ENCODE peak calls at places on chromosomes 7 and 10, in nine cellular contexts. I, G, D, N, B, K, R, O and V are unnamed samples.

GRCh38 chr10:5509236-5509635 is 9.9 kb upstream of the CALML5 start:
- DNase-seq in I (no peak), G (no peak), D (no peak), N (no peak), B (no peak), K (no peak), R (no peak), O (no peak), V (no peak)

GRCh38 chr10:93991596-93992284 is 2.0 kb upstream of the PLCE1 start:
- DNase-seq in I (peak), G (peak), D (peak), N (peak), B (no peak), K (no peak), R (no peak), O (no peak), V (peak)

GRCh38 chr7:75920431-75921161 is 5.6 kb downstream of the POR start:
- DNase-seq in I (no peak), G (peak), D (no peak), N (no peak), B (no peak), K (no peak), R (peak), O (no peak), V (no peak)

GRCh38 chr10:126088144-126088543 is 191.8 kb downstream of the FANK1 start:
- DNase-seq in I (no peak), G (no peak), D (no peak), N (no peak), B (no peak), K (no peak), R (no peak), O (no peak), V (no peak)

GRCh38 chr7:106117767-106118544 is 5.8 kb upstream of the SYPL1 start:
- DNase-seq in I (no peak), G (no peak), D (no peak), N (no peak), B (no peak), K (no peak), R (no peak), O (no peak), V (no peak)

GRCh38 chr10:79424221-79425073 is 21.0 kb downstream of the ZCCHC24 start:
- DNase-seq in I (no peak), G (peak), D (no peak), N (peak), B (no peak), K (no peak), R (no peak), O (no peak), V (no peak)

GRCh38 chr10:58781873-58782488 is 269.3 kb downstream of the BICC1 start:
- DNase-seq in I (peak), G (no peak), D (peak), N (peak), B (no peak), K (peak), R (no peak), O (peak), V (peak)

GRCh38 chr7:125681508-125681907 is 751.9 kb upstream of the POT1 start:
- DNase-seq in I (no peak), G (no peak), D (no peak), N (no peak), B (no peak), K (no peak), R (no peak), O (no peak), V (no peak)

GRCh38 chr7:110432061-110432553 is 658.8 kb upstream of the LRRN3 start:
- DNase-seq in I (no peak), G (no peak), D (no peak), N (no peak), B (no peak), K (no peak), R (no peak), O (no peak), V (no peak)

GRCh38 chr10:50250058-50250854 is 1.1 kb downstream of the ASAH2 start:
- DNase-seq in I (no peak), G (no peak), D (no peak), N (no peak), B (no peak), K (no peak), R (no peak), O (no peak), V (no peak)

GRCh38 chr10:131703941-131704340 is 196.9 kb upstream of the PPP2R2D start:
- DNase-seq in I (no peak), G (no peak), D (no peak), N (no peak), B (no peak), K (no peak), R (no peak), O (no peak), V (no peak)

GRCh38 chr7:82443044-82443800 is at the start of gene CACNA2D1:
- DNase-seq in I (peak), G (peak), D (no peak), N (no peak), B (no peak), K (no peak), R (no peak), O (no peak), V (peak)

GRCh38 chr10:72133517-72133916 is 45.2 kb upstream of the SPOCK2 start:
- DNase-seq in I (no peak), G (no peak), D (no peak), N (peak), B (no peak), K (no peak), R (no peak), O (no peak), V (no peak)

GRCh38 chr7:103528152-103528551 is 82.1 kb upstream of the SLC26A5 start:
- DNase-seq in I (no peak), G (no peak), D (no peak), N (no peak), B (no peak), K (no peak), R (no peak), O (no peak), V (no peak)

GRCh38 chr7:80014507-80014906 is 120.1 kb upstream of the GNAI1 start:
- DNase-seq in I (peak), G (no peak), D (no peak), N (no peak), B (no peak), K (no peak), R (no peak), O (no peak), V (no peak)

GRCh38 chr7:23333671-23334246 is 34.6 kb downstream of the MALSU1 start:
- DNase-seq in I (no peak), G (no peak), D (no peak), N (peak), B (no peak), K (no peak), R (no peak), O (no peak), V (peak)

GRCh38 chr7:27191081-27191715 is 6.2 kb upstream of the HOXA11 start:
- DNase-seq in I (no peak), G (peak), D (no peak), N (no peak), B (no peak), K (no peak), R (no peak), O (no peak), V (no peak)

GRCh38 chr7:29442146-29442545 is 121.5 kb upstream of the PRR15 start:
- DNase-seq in I (peak), G (no peak), D (no peak), N (no peak), B (no peak), K (no peak), R (no peak), O (no peak), V (no peak)

GRCh38 chr10:11865561-11865960 is 42.4 kb downstream of the PROSER2 start:
- DNase-seq in I (no peak), G (no peak), D (no peak), N (no peak), B (no peak), K (no peak), R (no peak), O (no peak), V (no peak)

GRCh38 chr7:14021069-14021468 is 31.6 kb upstream of the ETV1 start:
- DNase-seq in I (no peak), G (no peak), D (no peak), N (no peak), B (no peak), K (no peak), R (no peak), O (no peak), V (peak)

GRCh38 chr10:94274142-94274787 is 88.5 kb downstream of the NOC3L start:
- DNase-seq in I (no peak), G (no peak), D (no peak), N (peak), B (no peak), K (no peak), R (no peak), O (no peak), V (no peak)

GRCh38 chr10:76433161-76434005 is 1002.0 kb downstream of the LRMDA start:
- DNase-seq in I (no peak), G (peak), D (no peak), N (peak), B (no peak), K (no peak), R (no peak), O (no peak), V (no peak)

GRCh38 chr7:105009667-105010537 is 4.1 kb upstream of the KMT2E start:
- DNase-seq in I (no peak), G (no peak), D (no peak), N (no peak), B (no peak), K (no peak), R (no peak), O (no peak), V (no peak)

GRCh38 chr7:80244206-80244956 is 109.8 kb downstream of the GNAI1 start:
- DNase-seq in I (no peak), G (no peak), D (no peak), N (no peak), B (no peak), K (no peak), R (no peak), O (no peak), V (no peak)